ENCODE peak calls at places on chromosomes 5 and 9, in seven cellular contexts. B is activated naive CD4-positive, alpha-beta T cell treated with anti-CD3 and anti-CD28 coated beads for 36 hours; R is CD4-positive, CD25-positive, alpha-beta regulatory T cell; G is T1000; J is AG08396; O is ureter; U is lung. Z is an unnamed sample.

GRCh38 chr5:79663212-79663611 is 26.4 kb upstream of the CMYA5 start:
- DNase-seq in B (no peak), R (no peak), G (no peak), J (no peak), O (no peak), U (no peak), Z (no peak)

GRCh38 chr9:107946364-107947137 is 457.0 kb upstream of the KLF4 start:
- DNase-seq in B (no peak), R (no peak), G (no peak), J (no peak), O (no peak), U (no peak), Z (no peak)

GRCh38 chr9:99906403-99907207 is at the start of gene STX17:
- DNase-seq in B (peak), R (peak), G (peak), J (peak), O (peak), U (peak), Z (peak)

GRCh38 chr5:88761269-88761880 is 121.6 kb downstream of the MEF2C start:
- DNase-seq in B (no peak), R (no peak), G (no peak), J (no peak), O (no peak), U (no peak), Z (no peak)

GRCh38 chr5:179122411-179123108 is 62.4 kb downstream of the ZNF354C start:
- DNase-seq in B (no peak), R (no peak), G (no peak), J (no peak), O (peak), U (peak), Z (no peak)

GRCh38 chr5:35134278-35135030 is 86.7 kb upstream of the AGXT2 start:
- DNase-seq in B (no peak), R (no peak), G (no peak), J (no peak), O (no peak), U (no peak), Z (no peak)

GRCh38 chr5:72817639-72818266 is 1.3 kb downstream of the TNPO1 start:
- DNase-seq in B (no peak), R (no peak), G (no peak), J (no peak), O (no peak), U (no peak), Z (peak)

GRCh38 chr5:127793879-127794278 is 90.7 kb downstream of the CCDC192 start:
- DNase-seq in B (no peak), R (no peak), G (no peak), J (no peak), O (no peak), U (no peak), Z (no peak)

GRCh38 chr5:16812911-16813310 is 123.2 kb downstream of the MYO10 start:
- DNase-seq in B (no peak), R (no peak), G (no peak), J (no peak), O (no peak), U (no peak), Z (no peak)

GRCh38 chr5:161230222-161230621 is 316.3 kb downstream of the GABRB2 start:
- DNase-seq in B (no peak), R (no peak), G (no peak), J (no peak), O (no peak), U (no peak), Z (no peak)